ENCODE peak calls at places on chromosome 17, in eight cellular contexts. F is AG04450; A is stimulated activated CD4-positive, alpha-beta T cell treated with anti-CD3 and anti-CD28 coated beads, Interleukin-4, amount 100 ng/mL, for 4 hours; W is upper lobe of left lung; K is T-helper 1 cell; S is GM03348; H is GM04503; V is prostate gland. M is an unnamed sample.

GRCh38 chr17:44759096-44759915 is 518 bp downstream of the ADAM11 start:
- DNase-seq in F (no peak), A (no peak), W (peak), K (no peak), S (no peak), H (no peak), V (no peak), M (no peak)

GRCh38 chr17:34892864-34893263 is 68.4 kb downstream of the CCT6B start:
- DNase-seq in F (no peak), A (no peak), W (no peak), K (no peak), S (peak), H (no peak), V (no peak), M (no peak)

GRCh38 chr17:68378202-68379149 is 78.8 kb downstream of the WIPI1 start:
- DNase-seq in F (peak), A (no peak), W (peak), K (no peak), S (peak), H (peak), V (peak), M (no peak)

GRCh38 chr17:41131979-41132378 is 8.0 kb upstream of the KRTAP4-12 start:
- DNase-seq in F (no peak), A (no peak), W (no peak), K (no peak), S (no peak), H (no peak), V (no peak), M (no peak)

GRCh38 chr17:19327039-19327776 is 35.3 kb downstream of the B9D1 start:
- DNase-seq in F (peak), A (no peak), W (no peak), K (no peak), S (peak), H (peak), V (no peak), M (no peak)

GRCh38 chr17:31820691-31821435 is 38.2 kb downstream of the COPRS start:
- DNase-seq in F (no peak), A (no peak), W (no peak), K (no peak), S (no peak), H (no peak), V (no peak), M (no peak)

GRCh38 chr17:75774988-75775668 is 9.5 kb upstream of the UNK start:
- DNase-seq in F (no peak), A (no peak), W (no peak), K (no peak), S (no peak), H (no peak), V (no peak), M (no peak)

GRCh38 chr17:70307430-70307829 is 138.1 kb downstream of the KCNJ2 start:
- DNase-seq in F (no peak), A (no peak), W (no peak), K (no peak), S (peak), H (no peak), V (no peak), M (no peak)

GRCh38 chr17:53462393-53462811 is 360.3 kb upstream of the KIF2B start:
- DNase-seq in F (no peak), A (no peak), W (no peak), K (no peak), S (no peak), H (no peak), V (no peak), M (no peak)